ENCODE peak calls at places on chromosomes 5 and 9, in four cellular contexts. H is GM20000, E is NCI-H748 treated with DMSO at 0.1 percent for 48 hours, J is activated T-helper 1 cell treated with Interleukin-2 at 50 U/mL for 16 hours. F is an unnamed sample.

GRCh38 chr5:138981606-138982005 is 106.5 kb upstream of the LRRTM2 start:
- DNase-seq in J (no peak), E (no peak), H (no peak), F (no peak)

GRCh38 chr9:130689937-130690700 is 3.5 kb upstream of the EXOSC2 start:
- DNase-seq in H (no peak), E (peak; percentile 82), J (no peak), F (no peak)

GRCh38 chr9:30628915-30629564 is 1755.4 kb upstream of the ACO1 start:
- DNase-seq in H (no peak), E (no peak), J (no peak), F (no peak)

GRCh38 chr9:123712399-123712798 is 217.5 kb downstream of the DENND1A start:
- DNase-seq in H (no peak), E (no peak), J (no peak), F (no peak)

GRCh38 chr9:134772331-134772730 is 108.3 kb upstream of the FCN2 start:
- DNase-seq in J (no peak), E (no peak), H (no peak), F (no peak)

GRCh38 chr5:80711938-80712337 is 57.2 kb upstream of the DHFR start:
- DNase-seq in E (peak; percentile 20), H (peak; percentile 15), J (no peak), F (no peak)

GRCh38 chr5:138180183-138180782 is 1.4 kb downstream of the KIF20A start:
- DNase-seq in H (peak; percentile 58), E (peak; percentile 74), J (no peak), F (no peak)

GRCh38 chr9:86794356-86795046 is 152.8 kb downstream of the GAS1 start:
- DNase-seq in E (no peak), H (no peak), J (no peak), F (no peak)

GRCh38 chr5:170442921-170443320 is 53.8 kb upstream of the KCNMB1 start:
- DNase-seq in H (no peak), J (no peak), E (no peak), F (no peak)

GRCh38 chr5:60597570-60597969 is 102.4 kb downstream of the DEPDC1B start:
- DNase-seq in J (no peak), H (peak; percentile 10), E (no peak), F (no peak)

GRCh38 chr5:147180751-147181150 is 54.1 kb upstream of the STK32A start:
- DNase-seq in J (no peak), E (no peak), H (no peak), F (no peak)

GRCh38 chr9:124206391-124206790 is 51.4 kb upstream of the NEK6 start:
- DNase-seq in H (no peak), J (no peak), E (no peak), F (no peak)

GRCh38 chr5:101561018-101561417 is 657.9 kb upstream of the ST8SIA4 start:
- DNase-seq in E (no peak), J (no peak), H (no peak), F (no peak)

GRCh38 chr5:142320851-142321560 is 3.8 kb downstream of the SPRY4 start:
- DNase-seq in H (no peak), E (no peak), J (no peak), F (no peak)

GRCh38 chr5:123754167-123754840 is 242.3 kb downstream of the CSNK1G3 start:
- DNase-seq in H (no peak), J (no peak), E (no peak), F (no peak)

GRCh38 chr9:126036881-126037291 is 289.7 kb downstream of the PBX3 start:
- DNase-seq in J (no peak), H (no peak), E (no peak), F (no peak)

GRCh38 chr5:36694351-36694750 is 87.9 kb downstream of the SLC1A3 start:
- DNase-seq in E (no peak), H (no peak), J (no peak), F (no peak)

GRCh38 chr9:1747568-1747967 is 267.6 kb upstream of the SMARCA2 start:
- DNase-seq in H (no peak), E (peak; percentile 21), J (no peak), F (no peak)

GRCh38 chr5:115561176-115561575 is 16.6 kb upstream of the FEM1C start:
- DNase-seq in E (no peak), H (no peak), J (no peak), F (no peak)

GRCh38 chr9:113580041-113580953 is 116.8 kb downstream of the RGS3 start:
- DNase-seq in E (no peak), J (peak; percentile 23), H (no peak), F (no peak)

GRCh38 chr5:139711067-139711851 is 63.1 kb downstream of the CXXC5 start:
- DNase-seq in H (peak; percentile 70), J (peak; percentile 27), E (peak; percentile 15), F (peak; percentile 47)

GRCh38 chr5:171365351-171365750 is 22.3 kb upstream of the NPM1 start:
- DNase-seq in H (no peak), J (no peak), E (no peak), F (no peak)

GRCh38 chr5:14331377-14331776 is 188.2 kb downstream of the TRIO start:
- DNase-seq in E (no peak), H (no peak), J (no peak), F (no peak)

F was measured in effector CD8-positive, alpha-beta T cell.